ENCODE peak calls at places on chromosomes 2 and 18, in five cellular contexts. One of them, this sample, is unnamed. For H3K4me1, the result is how much of the 10 kb centered on the place peaks cover.

GRCh38 chr2:85437488-85438290 is 19.2 kb downstream of the SH2D6 start:
- DNase-seq in HepG2: no peak
- DNase-seq in GM12878: no peak
- DNase-seq in H1: no peak
- DNase-seq in K562: peak
- DNase-seq in this sample: peak

GRCh38 chr2:12502759-12503158 is 214.0 kb upstream of the TRIB2 start:
- DNase-seq in HepG2: no peak
- DNase-seq in GM12878: no peak
- DNase-seq in K562: no peak
- DNase-seq in H1: no peak
- DNase-seq in this sample: no peak

GRCh38 chr18:59423251-59423650 is 64.2 kb upstream of the LMAN1 start:
- DNase-seq in GM12878: no peak
- DNase-seq in K562: no peak
- DNase-seq in H1: no peak
- DNase-seq in HepG2: no peak
- DNase-seq in this sample: no peak

GRCh38 chr2:47751856-47752414 is 31.0 kb upstream of the MSH6 start:
- DNase-seq in GM12878: no peak
- DNase-seq in K562: no peak
- DNase-seq in H1: no peak
- DNase-seq in HepG2: peak
- DNase-seq in this sample: no peak

GRCh38 chr2:54629914-54630609 is 93.4 kb upstream of the EML6 start:
- DNase-seq in K562: no peak
- DNase-seq in GM12878: peak
- DNase-seq in HepG2: peak
- DNase-seq in H1: no peak
- DNase-seq in this sample: peak

GRCh38 chr2:219045937-219046550 is 4.7 kb upstream of the CFAP65 start:
- DNase-seq in GM12878: no peak
- DNase-seq in H1: no peak
- DNase-seq in HepG2: no peak
- DNase-seq in K562: peak
- DNase-seq in this sample: no peak

GRCh38 chr2:41791523-41791922 is 256.3 kb upstream of the PKDCC start:
- DNase-seq in GM12878: no peak
- DNase-seq in H1: no peak
- DNase-seq in HepG2: peak
- DNase-seq in K562: peak
- DNase-seq in this sample: no peak

GRCh38 chr2:86627550-86627949 is 3.9 kb upstream of the RNF103 start:
- DNase-seq in GM12878: no peak
- DNase-seq in HepG2: no peak
- DNase-seq in K562: no peak
- DNase-seq in H1: no peak
- DNase-seq in this sample: no peak

GRCh38 chr18:74281639-74282358 is 10.0 kb downstream of the CYB5A start:
- DNase-seq in K562: no peak
- DNase-seq in GM12878: no peak
- DNase-seq in H1: no peak
- DNase-seq in HepG2: peak
- DNase-seq in this sample: no peak

GRCh38 chr18:74284501-74285004 is 7.2 kb downstream of the CYB5A start:
- DNase-seq in HepG2: no peak
- DNase-seq in GM12878: no peak
- DNase-seq in H1: no peak
- DNase-seq in K562: no peak
- DNase-seq in this sample: no peak

GRCh38 chr18:74283255-74283554 is 8.6 kb downstream of the CYB5A start:
- DNase-seq in H1: no peak
- DNase-seq in GM12878: no peak
- DNase-seq in K562: no peak
- DNase-seq in HepG2: no peak
- DNase-seq in this sample: no peak

GRCh38 chr18:74282359-74283254 is 9.2 kb downstream of the CYB5A start:
- DNase-seq in K562: no peak
- DNase-seq in H1: no peak
- DNase-seq in GM12878: no peak
- DNase-seq in HepG2: peak
- DNase-seq in this sample: no peak

DNA sequence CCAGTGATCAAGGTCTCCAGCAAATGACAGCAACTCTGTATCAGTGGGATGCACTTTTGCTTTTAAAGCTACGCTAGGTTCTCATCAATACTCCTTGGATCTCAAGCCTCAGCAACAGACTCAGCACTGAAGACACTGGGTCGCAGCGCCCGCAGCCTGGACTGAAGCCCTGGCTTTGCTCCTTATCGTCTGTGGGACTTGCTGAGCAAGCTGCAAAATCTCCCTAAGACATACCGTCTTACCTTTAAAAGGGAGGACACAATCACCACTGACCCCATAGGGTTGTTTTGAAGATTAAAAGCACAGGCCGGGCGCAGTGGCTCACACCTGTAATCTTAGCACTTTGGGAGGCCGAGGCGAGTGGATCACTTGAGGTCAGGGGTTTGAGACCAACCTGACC is 8.1 kb downstream of the CYB5A start:
- DNase-seq in HepG2: no peak
- DNase-seq in H1: no peak
- DNase-seq in GM12878: no peak
- DNase-seq in K562: no peak
- DNase-seq in this sample: no peak
- H3K27ac ChIP-seq in HepG2: peak
- H3K27ac ChIP-seq in H1: peak
- H3K27ac ChIP-seq in GM12878: no peak
- H3K27ac ChIP-seq in K562: no peak
- H3K27ac ChIP-seq in this sample: peak

GRCh38 chr2:95068256-95068655 is 42.7 kb downstream of the MAL start:
- DNase-seq in GM12878: no peak
- DNase-seq in H1: no peak
- DNase-seq in K562: no peak
- DNase-seq in HepG2: no peak
- DNase-seq in this sample: no peak

GRCh38 chr2:95072424-95072823 is 46.9 kb downstream of the MAL start:
- DNase-seq in GM12878: no peak
- DNase-seq in HepG2: no peak
- DNase-seq in K562: no peak
- DNase-seq in H1: no peak
- DNase-seq in this sample: no peak

GRCh38 chr2:95073856-95074662 is 47.5 kb downstream of the MRPS5 start:
- DNase-seq in K562: no peak
- DNase-seq in H1: no peak
- DNase-seq in GM12878: no peak
- DNase-seq in HepG2: no peak
- DNase-seq in this sample: no peak

GRCh38 chr2:95071856-95072255 is 46.3 kb downstream of the MAL start:
- DNase-seq in H1: no peak
- DNase-seq in K562: no peak
- DNase-seq in GM12878: no peak
- DNase-seq in HepG2: no peak
- DNase-seq in this sample: no peak

DNA sequence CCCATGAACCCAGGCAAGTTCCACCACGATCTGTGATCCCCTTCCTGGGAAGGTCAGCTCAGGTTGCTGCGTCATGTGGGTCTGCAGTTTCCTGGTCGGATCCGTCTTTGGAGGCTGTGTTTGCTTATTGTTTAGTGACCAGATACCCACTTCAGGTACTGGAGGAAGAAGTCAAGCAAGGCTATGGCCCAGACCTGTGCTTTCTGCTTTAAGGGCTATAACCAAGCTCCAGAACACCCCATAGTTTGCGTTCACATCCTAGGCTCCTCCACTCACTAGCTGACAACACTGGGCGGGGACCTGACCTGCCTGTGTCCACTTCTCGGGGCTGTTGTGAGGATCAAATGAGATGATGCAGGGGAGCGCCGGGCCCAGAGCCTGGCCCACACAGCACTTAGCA is 44.0 kb downstream of the MAL start:
- DNase-seq in HepG2: no peak
- DNase-seq in H1: no peak
- DNase-seq in K562: no peak
- DNase-seq in GM12878: no peak
- DNase-seq in this sample: no peak
- H3K4me1 ChIP-seq in HepG2: under half
- H3K4me1 ChIP-seq in H1: under half
- H3K4me1 ChIP-seq in K562: under half
- H3K4me1 ChIP-seq in GM12878: under half
- H3K4me1 ChIP-seq in this sample: under half

GRCh38 chr2:20624156-20624883 is 26.6 kb downstream of the HS1BP3 start:
- DNase-seq in K562: no peak
- DNase-seq in GM12878: no peak
- DNase-seq in HepG2: no peak
- DNase-seq in H1: no peak
- DNase-seq in this sample: no peak

GRCh38 chr2:20624884-20625485 is 25.9 kb downstream of the HS1BP3 start:
- DNase-seq in HepG2: no peak
- DNase-seq in GM12878: no peak
- DNase-seq in H1: no peak
- DNase-seq in K562: no peak
- DNase-seq in this sample: no peak

GRCh38 chr2:20626698-20627471 is 24.0 kb downstream of the HS1BP3 start:
- DNase-seq in HepG2: no peak
- DNase-seq in GM12878: no peak
- DNase-seq in H1: no peak
- DNase-seq in K562: no peak
- DNase-seq in this sample: no peak

GRCh38 chr2:20625920-20626697 is 24.8 kb downstream of the HS1BP3 start:
- DNase-seq in K562: no peak
- DNase-seq in H1: no peak
- DNase-seq in GM12878: no peak
- DNase-seq in HepG2: no peak
- DNase-seq in this sample: no peak

DNA sequence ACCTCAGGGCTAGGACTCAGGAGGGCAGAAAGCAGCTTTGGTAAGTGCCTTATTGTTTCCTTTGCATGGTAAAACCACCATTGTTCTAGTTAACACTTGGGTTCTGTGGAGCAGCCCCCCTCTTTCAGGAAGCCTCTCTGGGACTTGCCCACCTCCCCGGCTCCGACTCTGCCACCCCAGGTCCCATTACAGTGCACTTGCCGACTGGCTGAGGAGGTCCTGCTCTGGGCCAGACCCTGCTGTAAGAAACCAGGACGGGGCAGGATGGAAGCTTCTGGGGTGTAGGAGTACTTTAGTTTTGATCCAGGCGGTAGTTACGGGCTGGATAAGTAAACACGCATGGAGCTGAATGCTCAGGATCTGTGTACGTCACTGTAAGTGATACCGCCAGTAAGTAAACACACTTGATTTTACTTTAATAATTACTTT is 25.4 kb downstream of the HS1BP3 start:
- DNase-seq in GM12878: no peak
- DNase-seq in K562: no peak
- DNase-seq in HepG2: no peak
- DNase-seq in H1: no peak
- DNase-seq in this sample: no peak
- TF ChIP-seq HDAC2 in GM12878: no peak
- TF ChIP-seq HDAC2 in K562: no peak
- TF ChIP-seq HDAC2 in HepG2: no peak
- TF ChIP-seq HDAC2 in H1: no peak
- TF ChIP-seq HDAC2 in this sample: no peak

GRCh38 chr2:150610670-150611279 is 123.3 kb upstream of the RND3 start:
- DNase-seq in K562: peak
- DNase-seq in GM12878: no peak
- DNase-seq in HepG2: peak
- DNase-seq in H1: no peak
- DNase-seq in this sample: peak
- H3K27ac ChIP-seq in K562: no peak
- H3K27ac ChIP-seq in GM12878: no peak
- H3K27ac ChIP-seq in HepG2: no peak
- H3K27ac ChIP-seq in H1: no peak
- H3K27ac ChIP-seq in this sample: peak

This sample was measured in A549.